ENCODE peak calls at places on chromosomes 5 and 9, in six cellular contexts. U is T-helper 2 cell, N is endothelial cell, Y is amniotic stem cell, Q is fibroblast of the aortic adventitia, R is chondrocyte. J is an unnamed sample.

GRCh38 chr5:10286552-10287227 is 21.0 kb downstream of the CMBL start:
- DNase-seq in U (no peak), N (no peak), Y (no peak), Q (peak), R (peak), J (no peak)

GRCh38 chr9:85200726-85201402 is 531.3 kb downstream of the NTRK2 start:
- DNase-seq in U (no peak), N (no peak), Y (no peak), Q (peak), R (no peak), J (peak)

GRCh38 chr5:72996632-72997031 is 40.8 kb downstream of the FCHO2 start:
- DNase-seq in U (no peak), N (no peak), Y (no peak), Q (no peak), R (no peak), J (no peak)

GRCh38 chr5:131635755-131636479 is 888 bp upstream of the RAPGEF6 start:
- DNase-seq in U (no peak), N (no peak), Y (no peak), Q (no peak), R (no peak), J (no peak)

GRCh38 chr9:106920701-106921283 is 57.8 kb downstream of the ZNF462 start:
- DNase-seq in U (no peak), N (no peak), Y (no peak), Q (peak), R (no peak), J (no peak)

GRCh38 chr5:148653840-148654781 is at the start of gene HTR4:
- DNase-seq in U (no peak), N (peak), Y (no peak), Q (no peak), R (no peak), J (no peak)

GRCh38 chr9:112890106-112891081 is at the start of gene SLC46A2:
- DNase-seq in U (no peak), N (peak), Y (no peak), Q (no peak), R (peak), J (no peak)

GRCh38 chr5:88203977-88204735 is 64.5 kb downstream of the TMEM161B start:
- DNase-seq in U (no peak), N (no peak), Y (no peak), Q (no peak), R (no peak), J (no peak)